ENCODE peak calls at places on chromosomes 11 and 22, in four cellular contexts. R is fibroblast of lung, S is mammary epithelial cell, J is K562. D is an unnamed sample.

GRCh38 chr11:10413268-10413667 is 41.8 kb upstream of the AMPD3 start:
- DNase-seq in S (peak), J (no peak), R (peak), D (peak)

GRCh38 chr22:24402460-24403192 is 24.8 kb upstream of the ADORA2A start:
- DNase-seq in J (no peak), R (peak), S (peak), D (peak)

GRCh38 chr22:29050457-29050856 is 11.2 kb downstream of the C22orf31 start:
- DNase-seq in J (no peak), S (no peak), R (no peak), D (no peak)

GRCh38 chr22:24685804-24686203 is 82.8 kb downstream of the GGT1 start:
- DNase-seq in J (no peak), R (peak), S (no peak), D (no peak)

GRCh38 chr11:85826096-85826855 is 15.3 kb upstream of the SYTL2 start:
- DNase-seq in J (no peak), S (peak), R (peak), D (peak)

GRCh38 chr11:130131957-130132850 is 27.4 kb upstream of the ST14 start:
- DNase-seq in S (peak), J (peak), R (peak), D (peak)

GRCh38 chr22:31346733-31347250 is 646 bp upstream of the PATZ1 start:
- DNase-seq in S (peak), R (peak), J (peak), D (peak)

GRCh38 chr11:13440100-13440855 is 22.7 kb downstream of the BTBD10 start:
- DNase-seq in R (peak), J (no peak), S (peak), D (peak)

GRCh38 chr11:110903830-110904229 is 191.6 kb upstream of the ARHGAP20 start:
- DNase-seq in J (no peak), S (no peak), R (peak), D (no peak)

GRCh38 chr11:111665779-111666178 is 63.5 kb downstream of the SIK2 start:
- DNase-seq in R (peak), S (peak), J (peak), D (peak)

GRCh38 chr22:35615156-35615555 is 2.0 kb downstream of the MB start:
- DNase-seq in R (peak), S (no peak), J (no peak), D (no peak)

GRCh38 chr11:94897330-94897768 is 76.0 kb downstream of the CWC15 start:
- DNase-seq in S (peak), J (peak), R (peak), D (peak)

GRCh38 chr22:30178180-30179126 is 68.1 kb downstream of the LIF start:
- DNase-seq in S (no peak), R (no peak), J (no peak), D (no peak)

GRCh38 chr11:112296044-112296443 is 35.4 kb upstream of the PLET1 start:
- DNase-seq in J (no peak), S (no peak), R (no peak), D (no peak)

GRCh38 chr11:3886985-3887384 is 31.5 kb downstream of the STIM1 start:
- DNase-seq in R (no peak), J (no peak), S (no peak), D (no peak)

GRCh38 chr22:38336699-38337098 is 19.5 kb upstream of the CSNK1E start:
- DNase-seq in J (no peak), S (no peak), R (no peak), D (no peak)

GRCh38 chr11:104772806-104773241 is 125.4 kb downstream of the CASP12 start:
- DNase-seq in R (peak), J (no peak), S (peak), D (peak)

GRCh38 chr11:9616858-9617257 is 43.4 kb downstream of the WEE1 start:
- DNase-seq in J (no peak), S (no peak), R (peak), D (peak)

GRCh38 chr22:45324186-45324775 is 14.5 kb downstream of the FAM118A start:
- DNase-seq in S (peak), R (no peak), J (no peak), D (no peak)

GRCh38 chr22:26884921-26885320 is 227.5 kb downstream of the MIAT start:
- DNase-seq in S (peak), R (no peak), J (no peak), D (no peak)

GRCh38 chr11:74442601-74443000 is 24.7 kb downstream of the KCNE3 start:
- DNase-seq in J (no peak), R (no peak), S (no peak), D (no peak)

GRCh38 chr11:15968461-15969130 is 387.8 kb downstream of the SOX6 start:
- DNase-seq in R (peak), S (peak), J (peak), D (no peak)

GRCh38 chr11:46363031-46363407 is 15.8 kb downstream of the DGKZ start:
- DNase-seq in S (peak), R (no peak), J (no peak), D (peak)

GRCh38 chr11:96307748-96308133 is 35.3 kb downstream of the MAML2 start:
- DNase-seq in S (peak), R (peak), J (no peak), D (peak)

GRCh38 chr22:37566329-37566837 is 6.1 kb downstream of the CDC42EP1 start:
- DNase-seq in R (no peak), J (no peak), S (no peak), D (no peak)

GRCh38 chr11:15258433-15259350 is 144.0 kb downstream of the INSC start:
- DNase-seq in S (peak), J (no peak), R (peak), D (no peak)

GRCh38 chr11:97746832-97747231 is 1273.9 kb upstream of the CNTN5 start:
- DNase-seq in S (no peak), R (no peak), J (no peak), D (peak)

GRCh38 chr11:2203440-2204259 is 32.0 kb upstream of the TH start:
- DNase-seq in R (no peak), S (no peak), J (peak), D (no peak)

GRCh38 chr11:119668685-119669084 is 60.3 kb downstream of the NECTIN1 start:
- DNase-seq in S (no peak), R (no peak), J (no peak), D (no peak)

GRCh38 chr11:119672597-119672996 is 56.4 kb downstream of the NECTIN1 start:
- DNase-seq in S (no peak), J (no peak), R (no peak), D (no peak)

GRCh38 chr11:119673389-119674336 is 55.3 kb downstream of the NECTIN1 start:
- DNase-seq in J (no peak), S (no peak), R (no peak), D (no peak)

GRCh38 chr11:119671048-119671447 is 58.0 kb downstream of the NECTIN1 start:
- DNase-seq in J (no peak), S (no peak), R (peak), D (peak)

GRCh38 chr11:119671561-119672015 is 57.4 kb downstream of the NECTIN1 start:
- DNase-seq in J (no peak), S (no peak), R (peak), D (peak)
- H3K27ac ChIP-seq in J (no peak), S (no peak), R (no peak), D (peak)

GRCh38 chr11:117444256-117445096 is 116.8 kb downstream of the CEP164 start:
- DNase-seq in R (no peak), J (no peak), S (no peak), D (no peak)

GRCh38 chr11:117442049-117442868 is 114.6 kb downstream of the CEP164 start:
- DNase-seq in R (no peak), J (no peak), S (no peak), D (no peak)

GRCh38 chr11:117445097-117445658 is 117.5 kb downstream of the CEP164 start:
- DNase-seq in R (no peak), J (no peak), S (no peak), D (no peak)

GRCh38 chr11:117442869-117443239 is 115.2 kb downstream of the CEP164 start:
- DNase-seq in J (no peak), R (no peak), S (no peak), D (no peak)

DNA sequence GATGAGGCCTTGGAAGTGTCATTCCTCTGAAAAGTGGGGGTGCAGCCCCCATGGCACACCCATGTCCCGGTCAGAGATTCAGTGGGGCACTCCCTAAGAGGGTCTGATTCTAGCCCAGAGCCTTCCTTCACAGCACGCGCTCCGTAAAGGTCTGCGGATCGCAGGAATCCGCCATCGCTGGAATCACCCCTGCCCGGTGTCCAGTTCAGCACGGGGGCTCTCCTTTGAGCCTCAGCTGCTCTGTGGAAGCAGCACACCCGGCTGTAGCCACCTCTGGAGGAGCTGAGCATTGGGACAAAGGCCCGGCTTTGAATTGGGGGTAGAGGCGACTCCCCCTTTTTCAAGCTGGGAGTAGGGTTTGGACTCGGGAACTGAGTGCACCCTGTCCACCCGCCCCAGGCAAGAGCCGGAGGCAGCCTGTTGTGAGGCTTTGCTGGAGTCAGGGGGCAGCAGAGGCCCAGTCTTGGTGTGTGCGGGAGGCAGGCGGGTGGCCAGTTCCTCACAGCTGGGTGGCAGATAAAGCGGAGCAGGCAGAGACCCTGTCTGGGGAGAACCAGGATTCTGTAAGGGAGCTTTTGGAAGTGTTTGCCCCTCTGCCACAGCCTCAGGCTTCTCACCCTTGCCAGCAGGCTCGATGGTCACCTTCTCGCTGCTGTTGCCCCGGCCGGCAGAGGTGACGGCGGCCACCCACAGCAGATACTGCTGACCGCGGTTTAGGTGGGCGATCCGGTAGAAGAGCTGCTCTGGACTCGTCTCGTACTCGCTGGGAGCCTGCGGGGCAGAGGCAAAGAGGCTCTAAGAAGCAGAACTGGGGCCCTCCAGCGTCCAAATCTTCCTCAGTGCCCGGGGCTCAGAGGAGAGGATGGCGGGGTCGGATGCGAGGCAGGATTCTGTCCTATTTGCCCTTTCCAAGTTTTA is 115.9 kb downstream of the CEP164 start:
- DNase-seq in S (no peak), J (peak), R (peak), D (no peak)
- TF ChIP-seq EZH2 in S (no peak), J (no peak), R (peak), D (no peak)

GRCh38 chr11:57434640-57435546 is 8.0 kb upstream of the SLC43A3 start:
- DNase-seq in R (peak), J (no peak), S (peak), D (no peak)
- H3K27ac ChIP-seq in R (no peak), J (no peak), S (no peak), D (no peak)

DNA sequence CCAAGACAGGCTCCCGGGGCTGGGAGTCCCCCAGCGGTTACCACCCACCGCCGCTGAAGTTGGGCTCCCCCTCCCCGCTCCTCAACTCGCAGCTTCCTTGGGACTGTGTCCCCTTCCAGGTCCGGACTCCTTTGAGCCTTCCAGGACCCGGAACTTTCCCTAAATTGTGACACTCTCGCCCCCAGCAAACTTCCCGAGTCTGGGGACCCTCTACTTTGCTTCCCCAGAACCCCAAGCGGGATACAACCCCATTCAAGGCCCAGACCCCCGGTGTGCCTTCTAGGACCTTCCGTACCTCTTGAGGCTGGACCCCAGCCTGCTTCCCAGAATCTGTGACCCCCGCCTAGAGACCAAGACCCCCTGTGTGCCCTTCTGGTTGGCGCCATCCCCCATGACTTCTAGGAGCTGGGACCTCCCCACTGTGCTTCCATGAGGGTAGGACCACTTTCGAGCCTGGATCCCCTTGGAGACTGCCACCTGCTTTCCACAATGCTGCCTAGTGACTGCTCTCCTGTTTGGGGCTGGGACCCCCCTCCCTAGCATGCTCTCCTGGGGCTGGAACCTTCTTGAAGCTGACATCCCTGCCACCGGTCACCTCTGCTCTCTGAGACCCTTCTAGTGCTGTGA is 602 bp downstream of the MYRF start:
- DNase-seq in R (no peak), J (peak), S (no peak), D (no peak)
- TF ChIP-seq EZH2 in R (peak), J (no peak), S (no peak), D (no peak)